ENCODE peak calls at places on chromosomes 13 and 19, in six cellular contexts. One of them, this sample, is unnamed.

GRCh38 chr19:42255766-42256750 is 1.1 kb upstream of the ERF start:
- DNase-seq in left ventricle myocardium inferior: peak; percentile 69
- DNase-seq in psoas muscle: peak; percentile 79
- DNase-seq in heart left ventricle: peak; percentile 69
- DNase-seq in spleen: peak; percentile 89
- DNase-seq in CD8-positive, alpha-beta T cell: no peak
- DNase-seq in this sample: peak; percentile 84

GRCh38 chr19:13794388-13794751 is 873 bp upstream of the ZSWIM4 start:
- DNase-seq in left ventricle myocardium inferior: peak; percentile 83
- DNase-seq in psoas muscle: peak; percentile 89
- DNase-seq in heart left ventricle: peak; percentile 87
- DNase-seq in spleen: peak; percentile 76
- DNase-seq in CD8-positive, alpha-beta T cell: no peak
- DNase-seq in this sample: peak; percentile 62

GRCh38 chr19:35053667-35054293 is 12.3 kb downstream of the HPN start:
- DNase-seq in left ventricle myocardium inferior: no peak
- DNase-seq in psoas muscle: no peak
- DNase-seq in heart left ventricle: no peak
- DNase-seq in spleen: no peak
- DNase-seq in CD8-positive, alpha-beta T cell: no peak
- DNase-seq in this sample: no peak

GRCh38 chr19:36009220-36009619 is 607 bp upstream of the SYNE4 start:
- DNase-seq in left ventricle myocardium inferior: peak; percentile 68
- DNase-seq in psoas muscle: peak; percentile 80
- DNase-seq in heart left ventricle: peak; percentile 76
- DNase-seq in spleen: peak; percentile 88
- DNase-seq in CD8-positive, alpha-beta T cell: peak; percentile 25
- DNase-seq in this sample: peak; percentile 74

GRCh38 chr13:35164324-35164932 is 222.4 kb downstream of the NBEA start:
- DNase-seq in left ventricle myocardium inferior: no peak
- DNase-seq in psoas muscle: no peak
- DNase-seq in heart left ventricle: no peak
- DNase-seq in spleen: no peak
- DNase-seq in CD8-positive, alpha-beta T cell: no peak
- DNase-seq in this sample: no peak

GRCh38 chr13:24276310-24276709 is 33.1 kb upstream of the C1QTNF9 start:
- DNase-seq in left ventricle myocardium inferior: no peak
- DNase-seq in psoas muscle: no peak
- DNase-seq in heart left ventricle: no peak
- DNase-seq in spleen: no peak
- DNase-seq in CD8-positive, alpha-beta T cell: no peak
- DNase-seq in this sample: no peak

GRCh38 chr19:1658446-1659433 is 6.3 kb upstream of the TCF3 start:
- DNase-seq in left ventricle myocardium inferior: no peak
- DNase-seq in psoas muscle: peak; percentile 35
- DNase-seq in heart left ventricle: no peak
- DNase-seq in spleen: no peak
- DNase-seq in CD8-positive, alpha-beta T cell: no peak
- DNase-seq in this sample: peak; percentile 59

GRCh38 chr19:18397242-18398202 is at the start of gene LRRC25:
- DNase-seq in left ventricle myocardium inferior: peak; percentile 46
- DNase-seq in psoas muscle: peak; percentile 69
- DNase-seq in heart left ventricle: peak; percentile 71
- DNase-seq in spleen: peak; percentile 93
- DNase-seq in CD8-positive, alpha-beta T cell: no peak
- DNase-seq in this sample: peak; percentile 83

DNA sequence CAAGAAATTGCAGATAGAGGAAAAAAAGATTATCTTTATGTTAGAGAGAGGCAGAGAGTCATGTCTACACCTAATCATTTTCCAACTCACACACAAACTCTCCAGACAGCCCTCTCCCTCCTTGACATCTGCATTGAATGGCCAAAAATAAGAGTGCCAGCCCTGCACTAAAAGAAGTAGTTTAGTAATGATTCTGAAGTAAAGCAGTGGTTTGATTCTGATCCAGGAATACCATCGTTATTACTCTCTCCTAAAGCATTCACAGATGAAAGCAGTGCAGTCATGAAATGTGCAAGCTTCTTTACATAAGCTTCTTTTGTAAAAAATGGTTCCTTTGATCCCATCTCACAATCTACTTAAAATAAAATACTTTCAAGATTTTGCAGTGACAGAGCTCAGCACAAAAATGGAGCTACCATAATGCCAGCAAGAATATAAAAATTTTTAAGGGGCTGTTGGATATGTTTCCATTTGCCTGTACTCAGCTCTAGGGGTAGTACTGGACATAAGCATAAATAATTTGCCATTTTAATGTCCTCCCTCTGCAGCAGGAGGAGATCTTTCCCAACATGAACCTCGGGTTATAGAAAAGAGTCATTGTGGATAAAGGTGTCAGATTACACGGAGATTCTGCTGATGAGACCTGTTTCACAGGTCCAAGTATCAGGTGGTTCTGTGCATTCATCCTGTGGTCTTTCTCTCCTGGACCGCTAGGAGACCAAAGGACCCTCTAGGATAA is 406.3 kb downstream of the DCT start:
- DNase-seq in left ventricle myocardium inferior: no peak
- DNase-seq in psoas muscle: no peak
- DNase-seq in heart left ventricle: no peak
- DNase-seq in spleen: no peak
- DNase-seq in CD8-positive, alpha-beta T cell: no peak
- DNase-seq in this sample: no peak
- TF ChIP-seq CTCF in left ventricle myocardium inferior: no peak
- TF ChIP-seq CTCF in psoas muscle: no peak
- TF ChIP-seq CTCF in heart left ventricle: no peak
- TF ChIP-seq CTCF in spleen: no peak
- TF ChIP-seq CTCF in CD8-positive, alpha-beta T cell: no peak
- TF ChIP-seq CTCF in this sample: no peak

GRCh38 chr13:83621765-83622421 is 260.4 kb downstream of the SLITRK1 start:
- DNase-seq in left ventricle myocardium inferior: no peak
- DNase-seq in psoas muscle: no peak
- DNase-seq in heart left ventricle: no peak
- DNase-seq in spleen: no peak
- DNase-seq in CD8-positive, alpha-beta T cell: no peak
- DNase-seq in this sample: no peak

GRCh38 chr13:83622422-83622784 is 259.9 kb downstream of the SLITRK1 start:
- DNase-seq in left ventricle myocardium inferior: no peak
- DNase-seq in psoas muscle: no peak
- DNase-seq in heart left ventricle: no peak
- DNase-seq in spleen: no peak
- DNase-seq in CD8-positive, alpha-beta T cell: no peak
- DNase-seq in this sample: no peak

GRCh38 chr13:83618966-83619365 is 263.3 kb downstream of the SLITRK1 start:
- DNase-seq in left ventricle myocardium inferior: no peak
- DNase-seq in psoas muscle: no peak
- DNase-seq in heart left ventricle: no peak
- DNase-seq in spleen: no peak
- DNase-seq in CD8-positive, alpha-beta T cell: no peak
- DNase-seq in this sample: no peak

DNA sequence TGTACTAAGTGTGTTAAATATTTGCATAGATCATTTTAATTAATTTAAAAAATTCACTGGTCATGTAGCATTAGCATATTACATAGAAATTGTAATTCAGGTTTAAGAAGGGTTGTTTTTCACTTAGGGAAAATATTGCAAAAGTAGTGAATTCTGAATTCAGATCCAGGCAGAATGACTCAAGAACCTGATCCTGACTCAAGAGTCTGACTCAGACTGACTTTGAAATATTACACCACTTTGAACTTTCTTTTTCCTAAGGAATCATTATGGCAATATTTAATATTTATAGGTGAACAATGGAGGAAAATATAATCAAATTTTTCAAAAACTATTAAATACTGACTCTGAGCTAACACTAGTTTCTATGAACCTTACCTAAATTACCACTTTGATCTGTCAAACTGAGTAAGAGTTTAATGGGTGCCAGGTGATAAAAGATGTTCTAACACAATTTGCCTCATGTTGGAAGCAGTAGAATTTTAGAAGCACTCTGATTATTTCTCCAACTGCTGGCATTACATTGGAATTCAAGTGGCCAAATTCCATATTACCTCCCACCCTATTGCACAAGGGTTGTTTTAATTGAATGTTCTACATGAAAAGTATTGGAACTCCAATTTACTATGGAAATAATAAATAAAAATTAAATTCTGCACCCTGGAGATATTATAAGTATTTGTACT is 261.6 kb downstream of the SLITRK1 start:
- DNase-seq in left ventricle myocardium inferior: no peak
- DNase-seq in psoas muscle: no peak
- DNase-seq in heart left ventricle: no peak
- DNase-seq in spleen: no peak
- DNase-seq in CD8-positive, alpha-beta T cell: no peak
- DNase-seq in this sample: no peak
- H3K27ac ChIP-seq in left ventricle myocardium inferior: no peak overlapping the region
- H3K27ac ChIP-seq in psoas muscle: no peak overlapping the region
- H3K27ac ChIP-seq in heart left ventricle: no peak overlapping the region
- H3K27ac ChIP-seq in spleen: no peak overlapping the region
- H3K27ac ChIP-seq in CD8-positive, alpha-beta T cell: no peak overlapping the region
- H3K27ac ChIP-seq in this sample: no peak overlapping the region

DNA sequence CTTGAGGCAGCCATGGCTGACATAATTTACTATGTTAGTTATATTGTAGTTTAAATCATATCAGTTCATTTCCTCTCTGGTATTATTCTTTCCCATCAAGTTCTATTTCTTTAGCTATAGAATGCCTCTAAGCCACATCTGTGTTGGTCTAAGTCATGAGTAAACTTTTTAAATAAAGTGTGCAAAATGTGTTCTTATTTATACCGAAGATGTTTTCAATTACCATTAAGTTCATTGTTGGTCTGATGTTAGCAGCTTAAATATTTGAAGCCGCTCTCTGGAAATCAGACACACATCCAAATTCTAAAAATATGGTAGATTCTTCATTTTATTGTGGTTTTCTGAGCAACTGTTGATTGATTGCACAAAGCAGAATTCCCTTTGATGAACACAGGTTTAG is 393.8 kb downstream of the GPC6 start:
- DNase-seq in left ventricle myocardium inferior: no peak
- DNase-seq in psoas muscle: no peak
- DNase-seq in heart left ventricle: no peak
- DNase-seq in spleen: no peak
- DNase-seq in CD8-positive, alpha-beta T cell: no peak
- DNase-seq in this sample: no peak
- H3K4me3 ChIP-seq in left ventricle myocardium inferior: no peak overlapping the region
- H3K4me3 ChIP-seq in psoas muscle: no peak overlapping the region
- H3K4me3 ChIP-seq in heart left ventricle: no peak overlapping the region
- H3K4me3 ChIP-seq in spleen: no peak overlapping the region
- H3K4me3 ChIP-seq in CD8-positive, alpha-beta T cell: no peak overlapping the region
- H3K4me3 ChIP-seq in this sample: no peak overlapping the region

DNA sequence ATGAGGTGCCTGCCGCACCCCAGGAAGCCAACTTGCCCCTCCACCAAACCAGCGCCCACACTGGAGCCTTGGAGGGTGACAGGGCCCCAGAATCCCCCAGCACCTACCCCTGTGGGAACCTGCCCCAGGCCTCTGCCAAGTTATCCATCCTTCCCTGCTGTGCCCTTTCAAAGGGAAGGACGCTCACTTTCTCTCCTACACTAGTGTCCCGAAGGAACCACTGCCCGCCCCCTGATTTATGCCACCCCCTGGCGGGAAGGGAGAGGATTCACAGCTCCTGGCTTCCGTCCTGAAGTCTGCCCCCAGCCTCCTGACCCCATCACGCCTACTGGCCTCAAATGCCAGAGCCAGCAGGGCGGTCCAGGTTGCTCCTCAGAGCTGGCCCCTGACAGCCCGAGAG is 1.4 kb downstream of the EVI5L start:
- DNase-seq in left ventricle myocardium inferior: no peak
- DNase-seq in psoas muscle: no peak
- DNase-seq in heart left ventricle: no peak
- DNase-seq in spleen: no peak
- DNase-seq in CD8-positive, alpha-beta T cell: no peak
- DNase-seq in this sample: no peak
- TF ChIP-seq CTCF in left ventricle myocardium inferior: no peak
- TF ChIP-seq CTCF in psoas muscle: no peak
- TF ChIP-seq CTCF in heart left ventricle: no peak
- TF ChIP-seq CTCF in spleen: peak; percentile 10
- TF ChIP-seq CTCF in CD8-positive, alpha-beta T cell: no peak
- TF ChIP-seq CTCF in this sample: no peak

GRCh38 chr13:29081036-29081435 is 260.9 kb downstream of the MTUS2 start:
- DNase-seq in left ventricle myocardium inferior: no peak
- DNase-seq in psoas muscle: no peak
- DNase-seq in heart left ventricle: no peak
- DNase-seq in spleen: no peak
- DNase-seq in CD8-positive, alpha-beta T cell: no peak
- DNase-seq in this sample: no peak
- H3K27ac ChIP-seq in left ventricle myocardium inferior: no peak overlapping the region
- H3K27ac ChIP-seq in psoas muscle: no peak overlapping the region
- H3K27ac ChIP-seq in heart left ventricle: no peak overlapping the region
- H3K27ac ChIP-seq in spleen: no peak overlapping the region
- H3K27ac ChIP-seq in CD8-positive, alpha-beta T cell: no peak overlapping the region
- H3K27ac ChIP-seq in this sample: no peak overlapping the region